ENCODE peak calls at places on chromosomes 5 and 9, in five cellular contexts. N, U, L, K and G are unnamed samples.

GRCh38 chr9:26175264-26175663 is 497.0 kb upstream of the TUSC1 start:
- DNase-seq in N (no peak), U (no peak), L (no peak), K (no peak), G (no peak)

GRCh38 chr5:123754167-123754840 is 242.3 kb downstream of the CSNK1G3 start:
- DNase-seq in N (no peak), U (no peak), L (no peak), K (no peak), G (no peak)

GRCh38 chr9:83027153-83027867 is 35.6 kb downstream of the RASEF start:
- DNase-seq in N (no peak), U (no peak), L (no peak), K (peak), G (no peak)

GRCh38 chr9:109139851-109140250 is 20.1 kb upstream of the TMEM245 start:
- DNase-seq in N (no peak), U (no peak), L (no peak), K (no peak), G (no peak)

GRCh38 chr9:97737429-97737828 is 40.3 kb upstream of the XPA start:
- DNase-seq in N (no peak), U (no peak), L (no peak), K (peak), G (no peak)

GRCh38 chr9:38087934-38088925 is 19.2 kb upstream of the SHB start:
- DNase-seq in N (peak), U (peak), L (peak), K (peak), G (peak)

GRCh38 chr5:79845448-79846197 is 145.4 kb downstream of the MTX3 start:
- DNase-seq in N (no peak), U (no peak), L (no peak), K (no peak), G (no peak)

GRCh38 chr5:149289307-149289706 is 17.6 kb downstream of the AFAP1L1 start:
- DNase-seq in N (no peak), U (no peak), L (no peak), K (no peak), G (no peak)

GRCh38 chr5:103466494-103466893 is 96.1 kb downstream of the NUDT12 start:
- DNase-seq in N (no peak), U (no peak), L (no peak), K (no peak), G (no peak)

GRCh38 chr5:129400395-129400983 is 59.6 kb upstream of the ADAMTS19 start:
- DNase-seq in N (no peak), U (no peak), L (no peak), K (no peak), G (no peak)

GRCh38 chr5:173315495-173316352 is 12.5 kb downstream of the STC2 start:
- DNase-seq in N (no peak), U (peak), L (no peak), K (no peak), G (peak)

DNA sequence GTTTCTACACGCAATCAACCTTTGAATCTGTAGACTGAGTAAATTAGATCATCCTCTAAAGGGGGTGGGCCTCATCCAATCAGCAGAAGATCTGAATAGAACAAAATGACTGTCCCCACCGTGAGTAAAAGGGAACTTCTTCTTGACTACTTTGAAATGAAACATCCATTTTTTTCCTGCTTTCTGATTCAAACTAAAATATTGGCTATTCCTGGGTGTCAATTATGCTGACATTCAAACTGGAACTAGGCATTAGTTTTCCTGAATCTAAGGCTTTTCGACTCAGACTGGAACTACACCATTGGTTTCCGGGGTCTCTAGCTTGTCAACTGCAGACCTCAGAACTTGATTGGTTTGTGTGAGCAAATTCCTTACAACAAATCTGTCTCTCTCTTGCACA is 772.2 kb upstream of the CDH10 start:
- DNase-seq in N (no peak), U (no peak), L (no peak), K (no peak), G (no peak)
- TF ChIP-seq POLR2AphosphoS5 in N (no peak), U (no peak), L (no peak), K (no peak), G (no peak)

GRCh38 chr5:42949348-42950090 is 90.6 kb downstream of the ANXA2R start:
- DNase-seq in N (peak), U (peak), L (peak), K (peak), G (peak)
- TF ChIP-seq POLR2AphosphoS5 in N (peak), U (peak), L (peak), K (no peak), G (peak)

DNA sequence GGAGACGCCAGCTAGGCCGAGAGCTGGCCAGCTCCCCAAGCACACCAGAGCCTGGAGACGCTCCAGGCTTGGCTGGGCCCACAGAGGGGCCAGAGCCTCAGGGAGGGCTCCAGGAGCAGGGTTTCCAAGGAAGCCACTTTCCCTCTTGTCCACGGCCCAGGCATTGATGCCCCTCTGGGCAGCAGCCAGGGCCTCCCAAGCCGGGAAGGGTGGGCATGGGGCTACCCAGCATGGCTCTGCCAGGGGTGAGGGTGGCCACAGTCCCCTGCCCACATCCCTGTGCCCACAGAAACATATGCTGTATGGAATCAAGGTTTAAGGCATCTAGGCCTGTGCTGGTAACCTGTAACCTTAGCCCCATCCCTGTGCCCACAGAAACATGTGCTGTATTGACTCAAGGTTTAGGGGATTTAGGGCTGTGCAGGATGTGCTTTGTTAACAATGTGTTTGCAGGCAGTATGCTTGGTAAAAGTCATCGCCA is 1.5 kb upstream of the DPP7 start:
- DNase-seq in N (no peak), U (no peak), L (no peak), K (no peak), G (no peak)
- TF ChIP-seq POLR2AphosphoS5 in N (no peak), U (no peak), L (no peak), K (no peak), G (no peak)

DNA sequence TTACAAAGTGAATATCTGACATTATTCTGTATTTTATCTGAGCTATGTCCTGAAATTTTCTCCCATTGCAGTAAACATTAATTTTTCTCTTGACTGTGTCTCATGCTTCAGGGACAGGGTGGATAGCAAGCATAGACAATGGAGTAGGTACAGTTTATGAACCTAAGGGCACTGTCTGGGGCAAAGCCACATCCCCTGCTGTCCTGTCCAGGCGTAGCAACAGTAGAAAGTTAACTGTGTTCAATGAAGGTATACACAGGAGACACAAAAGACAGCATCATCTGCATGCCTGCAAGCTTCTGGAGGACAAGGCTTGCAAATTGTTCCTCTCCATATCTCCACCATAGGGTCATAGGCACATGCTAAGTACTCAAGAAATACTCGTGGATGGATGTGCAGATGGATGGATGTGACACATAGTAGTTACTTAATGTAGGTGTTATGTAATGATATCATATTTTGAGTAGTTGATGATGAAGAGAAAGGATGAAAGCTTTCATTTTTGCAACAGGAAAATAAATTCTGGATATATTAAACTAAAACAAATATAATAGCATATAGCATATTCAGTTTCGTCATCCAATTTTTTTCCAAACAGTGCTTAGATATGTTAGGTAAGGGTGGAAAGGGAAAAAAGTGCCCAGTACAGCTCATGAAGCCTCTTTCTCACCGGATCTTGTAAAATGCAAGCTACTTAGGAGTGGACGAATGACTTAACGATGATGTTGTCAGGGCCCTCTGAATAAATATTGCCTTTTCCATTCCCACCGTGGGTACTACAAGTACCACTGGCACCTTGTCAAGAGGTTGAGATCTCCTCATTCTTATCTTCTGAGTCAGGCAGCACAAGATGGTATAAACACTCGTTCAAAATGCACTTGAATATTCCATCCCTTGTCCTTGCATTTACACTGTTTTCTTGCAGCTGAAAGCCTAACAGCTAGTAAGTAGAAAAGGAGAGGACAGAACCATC is 19.9 kb upstream of the ZSWIM6 start:
- DNase-seq in N (no peak), U (no peak), L (no peak), K (no peak), G (no peak)
- TF ChIP-seq POLR2AphosphoS5 in N (peak), U (peak), L (no peak), K (no peak), G (no peak)

GRCh38 chr5:10705736-10706135 is 55.3 kb downstream of the DAP start:
- DNase-seq in N (no peak), U (no peak), L (no peak), K (no peak), G (no peak)
- TF ChIP-seq POLR2AphosphoS5 in N (no peak), U (no peak), L (no peak), K (no peak), G (no peak)

DNA sequence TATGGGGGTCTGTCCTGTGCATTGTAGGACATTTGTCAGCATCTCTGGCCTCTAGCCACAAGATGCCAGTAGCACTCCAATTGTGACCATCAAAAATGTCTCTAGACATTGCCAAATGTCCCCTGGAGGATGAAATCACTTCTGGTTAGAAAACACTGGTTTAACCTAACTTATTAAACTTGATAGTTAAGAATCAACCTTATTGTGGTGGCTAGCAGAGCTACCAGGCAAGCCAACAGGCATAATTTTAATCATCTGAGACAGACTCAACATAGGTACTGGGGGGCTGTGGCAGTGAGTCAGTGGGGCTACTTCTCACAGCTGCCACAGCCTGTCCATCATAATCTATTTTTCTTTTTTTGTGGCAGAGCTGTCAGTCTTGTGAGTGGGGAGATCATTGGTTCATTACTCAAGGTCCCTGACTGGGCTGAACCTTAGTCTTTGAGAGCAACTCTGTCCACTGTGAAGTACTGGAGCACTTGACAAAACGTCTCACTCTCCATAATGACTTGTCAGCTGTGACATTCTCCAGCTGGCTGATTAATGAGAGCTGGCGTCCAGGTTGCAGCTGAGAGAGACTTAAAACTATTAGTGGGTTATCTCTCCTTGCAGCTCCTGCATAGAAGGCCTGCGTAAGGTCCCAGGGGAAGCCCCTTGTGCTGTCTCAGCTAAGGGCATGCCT is 107.9 kb downstream of the DCP2 start:
- DNase-seq in N (no peak), U (no peak), L (no peak), K (no peak), G (no peak)
- TF ChIP-seq POLR2AphosphoS5 in N (no peak), U (no peak), L (no peak), K (no peak), G (peak)

GRCh38 chr9:77661696-77662095 is 13.6 kb upstream of the GNA14 start:
- DNase-seq in N (no peak), U (no peak), L (no peak), K (no peak), G (no peak)
- TF ChIP-seq POLR2AphosphoS5 in N (no peak), U (no peak), L (no peak), K (no peak), G (no peak)

GRCh38 chr5:56814361-56814962 is 887 bp upstream of the MAP3K1 start:
- DNase-seq in N (peak), U (peak), L (no peak), K (peak), G (peak)
- TF ChIP-seq POLR2AphosphoS5 in N (no peak), U (no peak), L (no peak), K (no peak), G (no peak)

GRCh38 chr9:125143377-125144090 is at the start of gene SCAI:
- DNase-seq in N (peak), U (peak), L (peak), K (peak), G (peak)
- TF ChIP-seq POLR2AphosphoS5 in N (peak), U (peak), L (no peak), K (peak), G (peak)

DNA sequence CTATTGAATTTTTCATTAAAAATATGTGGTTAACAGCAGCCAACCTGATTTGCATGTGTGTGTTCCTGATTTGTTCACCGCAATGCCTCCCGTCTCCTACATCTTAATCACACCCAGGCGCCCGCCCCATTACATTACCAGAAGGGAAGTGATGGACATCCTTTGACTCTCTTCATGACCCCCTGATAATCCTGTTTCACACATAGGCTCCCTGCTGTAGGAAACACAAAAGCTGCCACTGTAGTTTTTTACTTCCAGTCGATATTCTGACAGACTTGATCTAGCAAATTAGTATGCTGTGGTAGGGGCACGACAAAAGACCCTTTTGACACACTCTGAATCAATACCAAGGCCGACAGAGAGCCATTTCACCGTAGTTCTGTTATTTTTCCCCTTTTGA is 287.8 kb upstream of the ISL1 start:
- DNase-seq in N (no peak), U (no peak), L (no peak), K (no peak), G (no peak)
- TF ChIP-seq POLR2AphosphoS5 in N (no peak), U (no peak), L (no peak), K (no peak), G (no peak)